ENCODE peak calls at places on chromosomes 6 and 20, in ten cellular contexts. One of them, this sample, is unnamed.

GRCh38 chr6:23559587-23560343 is 566.2 kb upstream of the NRSN1 start:
- DNase-seq in kidney: no peak
- DNase-seq in NCI-H510A: no peak
- DNase-seq in bronchial epithelial cell: no peak
- DNase-seq in NCI-H1092 treated with DMSO at 0.1 percent for 48 hours: no peak
- DNase-seq in H54: no peak
- DNase-seq in astrocyte of the hippocampus: no peak
- DNase-seq in effector memory CD4-positive, alpha-beta T cell: no peak
- DNase-seq in AG08395: no peak
- DNase-seq in NCI-H1436: no peak
- DNase-seq in this sample: no peak

GRCh38 chr6:170052991-170053821 is 237.7 kb downstream of the DLL1 start:
- DNase-seq in kidney: peak
- DNase-seq in NCI-H510A: no peak
- DNase-seq in bronchial epithelial cell: no peak
- DNase-seq in NCI-H1092 treated with DMSO at 0.1 percent for 48 hours: no peak
- DNase-seq in H54: no peak
- DNase-seq in astrocyte of the hippocampus: no peak
- DNase-seq in effector memory CD4-positive, alpha-beta T cell: no peak
- DNase-seq in AG08395: no peak
- DNase-seq in NCI-H1436: no peak
- DNase-seq in this sample: no peak

GRCh38 chr20:45306431-45306982 is at the start of gene RBPJL:
- DNase-seq in kidney: no peak
- DNase-seq in NCI-H510A: no peak
- DNase-seq in bronchial epithelial cell: no peak
- DNase-seq in NCI-H1092 treated with DMSO at 0.1 percent for 48 hours: no peak
- DNase-seq in H54: no peak
- DNase-seq in astrocyte of the hippocampus: no peak
- DNase-seq in effector memory CD4-positive, alpha-beta T cell: peak
- DNase-seq in AG08395: peak
- DNase-seq in NCI-H1436: no peak
- DNase-seq in this sample: peak

GRCh38 chr6:117157448-117157847 is 107.9 kb upstream of the VGLL2 start:
- DNase-seq in kidney: no peak
- DNase-seq in NCI-H510A: no peak
- DNase-seq in bronchial epithelial cell: no peak
- DNase-seq in NCI-H1092 treated with DMSO at 0.1 percent for 48 hours: no peak
- DNase-seq in H54: no peak
- DNase-seq in astrocyte of the hippocampus: no peak
- DNase-seq in effector memory CD4-positive, alpha-beta T cell: no peak
- DNase-seq in AG08395: no peak
- DNase-seq in NCI-H1436: no peak
- DNase-seq in this sample: no peak

GRCh38 chr6:128456510-128457244 is 63.7 kb downstream of the PTPRK start:
- DNase-seq in kidney: no peak
- DNase-seq in NCI-H510A: no peak
- DNase-seq in bronchial epithelial cell: no peak
- DNase-seq in NCI-H1092 treated with DMSO at 0.1 percent for 48 hours: no peak
- DNase-seq in H54: no peak
- DNase-seq in astrocyte of the hippocampus: no peak
- DNase-seq in effector memory CD4-positive, alpha-beta T cell: no peak
- DNase-seq in AG08395: no peak
- DNase-seq in NCI-H1436: no peak
- DNase-seq in this sample: no peak

GRCh38 chr20:13262302-13262650 is 41.2 kb downstream of the ISM1 start:
- DNase-seq in kidney: no peak
- DNase-seq in NCI-H510A: no peak
- DNase-seq in bronchial epithelial cell: no peak
- DNase-seq in NCI-H1092 treated with DMSO at 0.1 percent for 48 hours: no peak
- DNase-seq in H54: no peak
- DNase-seq in astrocyte of the hippocampus: no peak
- DNase-seq in effector memory CD4-positive, alpha-beta T cell: no peak
- DNase-seq in AG08395: no peak
- DNase-seq in NCI-H1436: no peak
- DNase-seq in this sample: no peak

GRCh38 chr6:34642427-34642826 is 54.1 kb downstream of the ILRUN start:
- DNase-seq in kidney: no peak
- DNase-seq in NCI-H510A: no peak
- DNase-seq in bronchial epithelial cell: no peak
- DNase-seq in NCI-H1092 treated with DMSO at 0.1 percent for 48 hours: no peak
- DNase-seq in H54: no peak
- DNase-seq in astrocyte of the hippocampus: no peak
- DNase-seq in effector memory CD4-positive, alpha-beta T cell: no peak
- DNase-seq in AG08395: no peak
- DNase-seq in NCI-H1436: no peak
- DNase-seq in this sample: no peak

GRCh38 chr6:31901415-31901952 is 402 bp downstream of the ZBTB12 start:
- DNase-seq in kidney: peak
- DNase-seq in NCI-H510A: peak
- DNase-seq in bronchial epithelial cell: no peak
- DNase-seq in NCI-H1092 treated with DMSO at 0.1 percent for 48 hours: peak
- DNase-seq in H54: peak
- DNase-seq in astrocyte of the hippocampus: peak
- DNase-seq in effector memory CD4-positive, alpha-beta T cell: peak
- DNase-seq in AG08395: peak
- DNase-seq in NCI-H1436: peak
- DNase-seq in this sample: peak

GRCh38 chr6:31308050-31308844 is 36.4 kb upstream of the HLA-C start:
- DNase-seq in kidney: peak
- DNase-seq in NCI-H510A: no peak
- DNase-seq in bronchial epithelial cell: peak
- DNase-seq in NCI-H1092 treated with DMSO at 0.1 percent for 48 hours: no peak
- DNase-seq in H54: no peak
- DNase-seq in astrocyte of the hippocampus: no peak
- DNase-seq in effector memory CD4-positive, alpha-beta T cell: peak
- DNase-seq in AG08395: peak
- DNase-seq in NCI-H1436: no peak
- DNase-seq in this sample: peak

GRCh38 chr20:3515379-3516175 is 44.8 kb downstream of the ATRN start:
- DNase-seq in kidney: no peak
- DNase-seq in NCI-H510A: no peak
- DNase-seq in bronchial epithelial cell: no peak
- DNase-seq in NCI-H1092 treated with DMSO at 0.1 percent for 48 hours: no peak
- DNase-seq in H54: no peak
- DNase-seq in astrocyte of the hippocampus: peak
- DNase-seq in effector memory CD4-positive, alpha-beta T cell: no peak
- DNase-seq in AG08395: no peak
- DNase-seq in NCI-H1436: no peak
- DNase-seq in this sample: no peak

GRCh38 chr6:33787954-33788693 is 806 bp downstream of the LEMD2 start:
- DNase-seq in kidney: peak
- DNase-seq in NCI-H510A: peak
- DNase-seq in bronchial epithelial cell: peak
- DNase-seq in NCI-H1092 treated with DMSO at 0.1 percent for 48 hours: peak
- DNase-seq in H54: peak
- DNase-seq in astrocyte of the hippocampus: peak
- DNase-seq in effector memory CD4-positive, alpha-beta T cell: peak
- DNase-seq in AG08395: peak
- DNase-seq in NCI-H1436: no peak
- DNase-seq in this sample: peak

GRCh38 chr6:3527797-3528067 is 70.9 kb upstream of the SLC22A23 start:
- DNase-seq in kidney: no peak
- DNase-seq in NCI-H510A: no peak
- DNase-seq in bronchial epithelial cell: no peak
- DNase-seq in NCI-H1092 treated with DMSO at 0.1 percent for 48 hours: no peak
- DNase-seq in H54: no peak
- DNase-seq in astrocyte of the hippocampus: no peak
- DNase-seq in effector memory CD4-positive, alpha-beta T cell: no peak
- DNase-seq in AG08395: no peak
- DNase-seq in NCI-H1436: no peak
- DNase-seq in this sample: no peak

GRCh38 chr6:12150812-12151432 is 138.8 kb downstream of the HIVEP1 start:
- DNase-seq in kidney: no peak
- DNase-seq in NCI-H510A: no peak
- DNase-seq in bronchial epithelial cell: peak
- DNase-seq in NCI-H1092 treated with DMSO at 0.1 percent for 48 hours: no peak
- DNase-seq in H54: no peak
- DNase-seq in astrocyte of the hippocampus: peak
- DNase-seq in effector memory CD4-positive, alpha-beta T cell: no peak
- DNase-seq in AG08395: no peak
- DNase-seq in NCI-H1436: peak
- DNase-seq in this sample: no peak

GRCh38 chr6:18997375-18997826 is 610.3 kb downstream of the RNF144B start:
- DNase-seq in kidney: peak
- DNase-seq in NCI-H510A: peak
- DNase-seq in bronchial epithelial cell: peak
- DNase-seq in NCI-H1092 treated with DMSO at 0.1 percent for 48 hours: peak
- DNase-seq in H54: peak
- DNase-seq in astrocyte of the hippocampus: peak
- DNase-seq in effector memory CD4-positive, alpha-beta T cell: no peak
- DNase-seq in AG08395: peak
- DNase-seq in NCI-H1436: no peak
- DNase-seq in this sample: peak

GRCh38 chr6:135936606-135937005 is 85.1 kb downstream of the PDE7B start:
- DNase-seq in kidney: no peak
- DNase-seq in NCI-H510A: no peak
- DNase-seq in bronchial epithelial cell: peak
- DNase-seq in NCI-H1092 treated with DMSO at 0.1 percent for 48 hours: no peak
- DNase-seq in H54: peak
- DNase-seq in astrocyte of the hippocampus: peak
- DNase-seq in effector memory CD4-positive, alpha-beta T cell: no peak
- DNase-seq in AG08395: peak
- DNase-seq in NCI-H1436: no peak
- DNase-seq in this sample: no peak

GRCh38 chr20:373171-373890 is 7.2 kb upstream of the TRIB3 start:
- DNase-seq in kidney: peak
- DNase-seq in NCI-H510A: no peak
- DNase-seq in bronchial epithelial cell: peak
- DNase-seq in NCI-H1092 treated with DMSO at 0.1 percent for 48 hours: no peak
- DNase-seq in H54: peak
- DNase-seq in astrocyte of the hippocampus: peak
- DNase-seq in effector memory CD4-positive, alpha-beta T cell: no peak
- DNase-seq in AG08395: peak
- DNase-seq in NCI-H1436: no peak
- DNase-seq in this sample: no peak

This sample was measured in RPMI8226.